ENCODE peak calls at places on chromosomes 12 and 14, in five cellular contexts. C, S, E, B and Z are unnamed samples. For H3K27me3 and H3K4me1, the result is how much of the 10 kb centered on the place peaks cover.

GRCh38 chr14:59407246-59407615 is 57.9 kb downstream of the GPR135 start:
- DNase-seq in E (no peak), S (no peak), C (no peak), B (no peak), Z (no peak)

GRCh38 chr12:130068741-130069140 is 93.5 kb upstream of the FZD10 start:
- DNase-seq in C (no peak), B (no peak), S (no peak), E (no peak), Z (no peak)

GRCh38 chr14:49381778-49382177 is 204.4 kb downstream of the RPS29 start:
- DNase-seq in E (no peak), B (no peak), C (no peak), S (no peak), Z (no peak)

GRCh38 chr12:100234591-100235304 is 32.1 kb downstream of the DEPDC4 start:
- DNase-seq in E (no peak), B (peak), C (no peak), S (peak), Z (no peak)

GRCh38 chr12:1533602-1534304 is 60.6 kb downstream of the FBXL14 start:
- DNase-seq in B (no peak), C (no peak), E (no peak), S (peak), Z (no peak)

GRCh38 chr14:87097021-87097420 is 896.0 kb downstream of the GALC start:
- DNase-seq in C (no peak), E (no peak), S (no peak), B (no peak), Z (no peak)

GRCh38 chr12:16228067-16228466 is 49.4 kb downstream of the SLC15A5 start:
- DNase-seq in B (no peak), E (no peak), C (no peak), S (no peak), Z (no peak)

GRCh38 chr14:61730756-61731373 is 31.4 kb upstream of the SNAPC1 start:
- DNase-seq in B (no peak), C (no peak), S (peak), E (no peak), Z (no peak)

GRCh38 chr12:123269395-123269892 is 2.2 kb downstream of the CDK2AP1 start:
- DNase-seq in C (peak), E (no peak), B (peak), S (peak), Z (peak)

GRCh38 chr12:32702470-32702869 is 23.4 kb downstream of the DNM1L start:
- DNase-seq in C (no peak), S (no peak), B (no peak), E (no peak), Z (no peak)

GRCh38 chr12:130743606-130744005 is 27.5 kb upstream of the RIMBP2 start:
- DNase-seq in B (no peak), S (no peak), E (no peak), C (no peak), Z (no peak)

GRCh38 chr14:45679852-45680251 is 426.9 kb upstream of the MIS18BP1 start:
- DNase-seq in B (no peak), S (no peak), C (no peak), E (no peak), Z (no peak)

GRCh38 chr12:64318605-64319004 is 72.0 kb downstream of the C12orf56 start:
- DNase-seq in S (no peak), B (no peak), C (peak), E (no peak), Z (no peak)

GRCh38 chr12:132313182-132313581 is 16.2 kb downstream of the GALNT9 start:
- DNase-seq in B (no peak), E (no peak), C (no peak), S (no peak), Z (peak)
- H3K27me3 ChIP-seq in B (under half), E (under half), C (under half), S (under half), Z (under half)

GRCh38 chr12:22283508-22283907 is 51.0 kb downstream of the ST8SIA1 start:
- DNase-seq in S (no peak), B (no peak), E (no peak), C (no peak), Z (no peak)
- H3K4me1 ChIP-seq in S (under half), B (under half), E (under half), C (under half), Z (under half)

GRCh38 chr12:57475271-57476161 is 4.2 kb downstream of the ARHGAP9 start:
- DNase-seq in B (no peak), C (no peak), S (no peak), E (no peak), Z (no peak)
- H3K27ac ChIP-seq in B (no peak), C (no peak), S (peak), E (no peak), Z (no peak)

GRCh38 chr12:111182391-111182790 is 186.5 kb downstream of the PHETA1 start:
- DNase-seq in S (no peak), E (no peak), C (no peak), B (no peak), Z (no peak)
- H3K27me3 ChIP-seq in S (under half), E (under half), C (under half), B (under half), Z (under half)

DNA sequence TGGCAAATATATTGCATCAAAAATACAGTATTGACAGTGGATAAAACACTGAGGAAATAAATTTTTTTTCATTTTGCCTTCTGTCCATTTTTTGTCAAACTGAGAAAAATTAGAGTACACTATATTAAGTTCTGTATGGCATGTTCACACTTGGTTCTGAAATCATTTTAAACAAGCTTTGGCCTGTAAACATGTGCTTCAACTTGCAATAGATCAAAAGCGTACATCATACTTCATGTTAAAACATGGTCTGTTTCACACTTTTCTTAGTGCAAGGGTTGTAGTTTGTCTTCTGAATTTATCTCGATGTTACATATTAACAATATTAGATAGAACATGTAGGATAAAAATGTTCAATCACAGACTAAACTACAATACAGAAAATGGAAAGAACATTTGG is 208.0 kb downstream of the PCNX1 start:
- DNase-seq in E (no peak), C (no peak), S (no peak), B (no peak), Z (no peak)
- H3K4me1 ChIP-seq in E (under half), C (under half), S (under half), B (under half), Z (under half)

DNA sequence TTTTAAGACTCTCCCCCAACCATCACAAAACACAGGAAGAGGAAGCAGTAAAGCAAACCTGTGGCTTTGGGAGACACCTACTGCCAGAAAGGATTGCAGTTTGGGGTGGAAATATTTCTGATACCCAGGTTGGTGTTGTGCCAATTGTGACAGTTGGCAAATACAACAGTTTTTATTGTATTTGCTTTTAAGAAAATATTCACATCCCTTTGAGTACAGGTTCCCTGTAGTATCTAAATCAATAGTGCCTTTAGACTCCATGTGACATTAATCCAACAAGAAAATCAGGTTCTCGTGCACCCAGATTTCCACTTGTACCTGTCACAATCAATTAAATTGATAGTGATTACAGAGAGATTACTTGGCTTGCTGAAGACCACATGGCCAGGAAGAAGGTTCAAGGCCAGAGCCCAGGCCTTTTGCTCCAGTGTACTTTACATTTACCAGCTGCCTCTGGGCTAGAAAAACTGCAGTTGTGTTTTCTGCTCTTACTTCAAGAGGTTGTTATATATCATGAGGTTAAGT is 361.2 kb downstream of the ATP23 start:
- DNase-seq in S (no peak), E (no peak), B (peak), C (peak), Z (no peak)
- H3K27ac ChIP-seq in S (no peak), E (no peak), B (no peak), C (no peak), Z (no peak)

GRCh38 chr14:99320621-99321235 is 48.7 kb upstream of the BCL11B start:
- DNase-seq in B (no peak), S (no peak), E (peak), C (no peak), Z (no peak)

GRCh38 chr14:99318091-99318958 is 46.3 kb upstream of the BCL11B start:
- DNase-seq in B (no peak), E (no peak), S (no peak), C (no peak), Z (no peak)

GRCh38 chr14:99317231-99318090 is 45.5 kb upstream of the BCL11B start:
- DNase-seq in E (no peak), B (no peak), C (no peak), S (no peak), Z (peak)

GRCh38 chr14:99320105-99320572 is 48.1 kb upstream of the BCL11B start:
- DNase-seq in E (no peak), S (peak), C (no peak), B (no peak), Z (peak)

DNA sequence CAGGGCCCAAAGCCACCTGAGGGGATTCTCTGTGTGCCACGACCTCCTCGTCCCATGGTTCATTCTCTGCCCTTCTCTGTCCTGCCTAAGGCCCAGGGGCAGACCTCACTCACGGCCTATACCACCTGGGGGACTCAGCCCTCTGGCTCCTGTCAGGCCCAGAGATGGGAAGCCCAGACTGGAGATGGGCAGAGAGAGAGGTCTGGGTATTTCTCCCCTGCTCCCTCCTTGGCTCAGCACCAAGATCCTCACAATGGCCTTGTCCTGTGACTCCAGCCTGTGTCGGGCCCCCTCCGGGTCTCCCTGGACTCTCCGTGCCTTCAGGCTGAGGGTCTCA is 46.9 kb upstream of the BCL11B start:
- DNase-seq in S (no peak), E (no peak), C (no peak), B (no peak), Z (peak)
- H3K27me3 ChIP-seq in S (under half), E (under half), C (under half), B (under half), Z (under half)

DNA sequence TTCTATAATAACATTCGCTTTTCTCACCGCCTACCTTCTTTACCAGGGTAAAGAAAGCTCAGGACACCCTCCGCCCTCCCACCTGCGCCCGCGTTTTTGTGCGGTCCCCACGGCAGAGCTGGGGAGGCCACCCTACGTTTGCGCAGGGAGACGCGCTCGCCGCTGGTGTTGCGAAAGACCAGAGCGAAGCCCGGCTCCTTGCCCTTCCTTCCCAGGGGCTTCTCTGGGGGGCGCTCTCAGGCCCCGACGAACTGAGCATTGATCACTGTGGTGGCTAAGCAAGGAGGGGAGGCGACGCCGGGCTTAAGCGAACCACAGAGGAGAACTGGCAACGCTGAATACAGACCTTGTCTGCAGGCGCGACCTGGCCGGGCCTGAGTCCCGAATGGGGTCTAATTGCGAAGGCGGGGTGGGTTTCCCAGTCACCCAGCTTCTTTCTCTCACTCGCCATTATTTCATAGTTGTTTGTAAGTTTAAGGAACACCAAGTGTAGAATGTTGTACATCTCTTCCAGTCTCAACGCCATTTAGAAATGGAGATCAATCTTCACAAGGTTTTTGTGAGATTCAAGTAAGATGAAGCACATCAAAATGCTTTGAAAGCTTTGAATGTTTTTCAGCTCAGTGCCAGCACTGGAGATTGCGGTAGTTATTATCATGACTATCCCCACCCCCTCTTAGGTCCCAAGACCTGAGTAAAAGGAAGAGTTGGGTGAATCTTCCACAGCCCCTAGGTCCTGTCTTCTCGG is 1.7 kb upstream of the NKX2-1 start:
- DNase-seq in E (peak), C (no peak), S (no peak), B (no peak), Z (no peak)
- H3K4me1 ChIP-seq in E (under half), C (under half), S (under half), B (under half), Z (under half)

DNA sequence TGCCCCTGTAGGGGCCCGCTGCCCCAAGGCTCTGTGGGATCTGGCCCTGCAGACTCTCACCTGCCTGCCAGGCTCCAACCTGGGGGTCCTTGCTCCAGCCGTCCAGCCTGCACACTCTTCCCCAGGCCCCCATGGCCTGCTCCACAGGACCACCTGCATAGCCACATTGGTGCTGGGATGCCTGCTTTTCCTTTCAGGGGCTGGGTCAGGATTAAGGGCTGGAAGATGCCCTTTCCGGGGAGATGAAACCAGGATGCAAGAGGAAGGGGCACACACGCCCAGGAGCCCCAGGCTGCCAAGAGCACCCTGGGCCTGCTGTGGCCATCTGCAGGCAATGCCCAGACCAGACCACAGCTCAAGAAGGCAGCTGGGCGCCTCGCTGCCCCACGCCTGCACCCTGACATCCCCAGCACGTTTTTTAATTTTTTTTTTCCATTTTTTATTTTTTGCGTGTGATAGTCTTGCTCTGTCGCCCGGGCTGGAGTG is 15.0 kb downstream of the BAG5 start:
- DNase-seq in B (no peak), C (no peak), S (no peak), E (no peak), Z (no peak)
- H3K27ac ChIP-seq in B (no peak), C (no peak), S (no peak), E (no peak), Z (no peak)